ENCODE peak calls at places on chromosomes 12 and 14, in six cellular contexts. Q is gastrocnemius medialis, B is sigmoid colon, D is IMR-90, K is thyroid gland, G is esophagus squamous epithelium. C is an unnamed sample.

GRCh38 chr14:68255697-68256178 is 436.2 kb downstream of the RAD51B start:
- DNase-seq in K (no peak), D (peak; percentile 93), B (no peak), Q (no peak), G (no peak), C (no peak)

GRCh38 chr12:46664771-46665287 is 161.0 kb downstream of the SLC38A4 start:
- DNase-seq in K (no peak), Q (peak; percentile 33), D (peak; percentile 96), B (no peak), G (no peak), C (peak; percentile 42)

GRCh38 chr14:77979666-77980351 is 179.9 kb downstream of the ADCK1 start:
- DNase-seq in B (no peak), Q (no peak), K (no peak), G (no peak), D (no peak), C (no peak)

GRCh38 chr14:104879201-104879982 is 14.3 kb downstream of the CEP170B start:
- DNase-seq in Q (no peak), K (no peak), G (no peak), D (no peak), B (no peak), C (no peak)

GRCh38 chr12:89083491-89083890 is 268.8 kb downstream of the DUSP6 start:
- DNase-seq in B (no peak), K (no peak), D (no peak), G (no peak), Q (no peak), C (no peak)

GRCh38 chr14:79564371-79564770 is 646.9 kb downstream of the DIO2 start:
- DNase-seq in D (no peak), K (no peak), Q (no peak), G (no peak), B (no peak), C (no peak)

GRCh38 chr12:12396727-12397126 is 39.8 kb downstream of the BORCS5 start:
- DNase-seq in Q (no peak), G (no peak), B (no peak), K (no peak), D (no peak), C (no peak)

GRCh38 chr12:124520896-124521295 is 46.5 kb downstream of the NCOR2 start:
- DNase-seq in K (no peak), Q (no peak), B (no peak), D (no peak), G (no peak), C (no peak)

GRCh38 chr12:94561943-94562411 is 88.4 kb downstream of the TMCC3 start:
- DNase-seq in G (no peak), D (no peak), B (no peak), Q (peak; percentile 72), K (peak; percentile 92), C (peak; percentile 86)

GRCh38 chr12:96132819-96133218 is 61.4 kb upstream of the ELK3 start:
- DNase-seq in Q (no peak), B (no peak), K (no peak), D (no peak), G (no peak), C (peak; percentile 21)

GRCh38 chr12:99521664-99522063 is 125.9 kb upstream of the GARIN6 start:
- DNase-seq in K (no peak), G (no peak), B (no peak), D (no peak), Q (no peak), C (no peak)

GRCh38 chr14:21395450-21395849 is 11.6 kb upstream of the SUPT16H start:
- DNase-seq in G (no peak), B (no peak), Q (no peak), K (no peak), D (no peak), C (no peak)

GRCh38 chr12:21677204-21677603 is 19.6 kb upstream of the LDHB start:
- DNase-seq in K (no peak), D (no peak), G (no peak), B (no peak), Q (no peak), C (no peak)

GRCh38 chr14:66365388-66365787 is 120.8 kb upstream of the CCDC196 start:
- DNase-seq in G (no peak), B (no peak), Q (no peak), D (no peak), K (no peak), C (no peak)

GRCh38 chr14:61433822-61434221 is 112.4 kb downstream of the PRKCH start:
- DNase-seq in Q (no peak), K (no peak), B (no peak), D (no peak), G (no peak), C (no peak)

GRCh38 chr14:23175823-23176222 is 7.6 kb downstream of the SLC7A8 start:
- DNase-seq in Q (no peak), B (no peak), G (no peak), K (no peak), D (peak; percentile 20), C (no peak)

GRCh38 chr12:132327351-132328171 is 1.8 kb downstream of the GALNT9 start:
- DNase-seq in Q (no peak), D (peak; percentile 82), B (peak; percentile 95), G (no peak), K (peak; percentile 84), C (peak; percentile 88)

GRCh38 chr14:98926151-98926550 is 345.8 kb downstream of the BCL11B start:
- DNase-seq in K (no peak), Q (no peak), G (no peak), D (no peak), B (peak; percentile 13), C (no peak)

GRCh38 chr14:104893435-104894207 is 28.6 kb downstream of the CEP170B start:
- DNase-seq in B (peak; percentile 59), D (no peak), K (no peak), Q (no peak), G (no peak), C (no peak)

GRCh38 chr14:65282909-65283253 is 129.6 kb upstream of the FUT8 start:
- DNase-seq in K (no peak), B (no peak), D (no peak), G (no peak), Q (no peak), C (no peak)
- TF ChIP-seq POLR2A in K (no peak), B (no peak), D (no peak), G (no peak), Q (no peak), C (no peak)

DNA sequence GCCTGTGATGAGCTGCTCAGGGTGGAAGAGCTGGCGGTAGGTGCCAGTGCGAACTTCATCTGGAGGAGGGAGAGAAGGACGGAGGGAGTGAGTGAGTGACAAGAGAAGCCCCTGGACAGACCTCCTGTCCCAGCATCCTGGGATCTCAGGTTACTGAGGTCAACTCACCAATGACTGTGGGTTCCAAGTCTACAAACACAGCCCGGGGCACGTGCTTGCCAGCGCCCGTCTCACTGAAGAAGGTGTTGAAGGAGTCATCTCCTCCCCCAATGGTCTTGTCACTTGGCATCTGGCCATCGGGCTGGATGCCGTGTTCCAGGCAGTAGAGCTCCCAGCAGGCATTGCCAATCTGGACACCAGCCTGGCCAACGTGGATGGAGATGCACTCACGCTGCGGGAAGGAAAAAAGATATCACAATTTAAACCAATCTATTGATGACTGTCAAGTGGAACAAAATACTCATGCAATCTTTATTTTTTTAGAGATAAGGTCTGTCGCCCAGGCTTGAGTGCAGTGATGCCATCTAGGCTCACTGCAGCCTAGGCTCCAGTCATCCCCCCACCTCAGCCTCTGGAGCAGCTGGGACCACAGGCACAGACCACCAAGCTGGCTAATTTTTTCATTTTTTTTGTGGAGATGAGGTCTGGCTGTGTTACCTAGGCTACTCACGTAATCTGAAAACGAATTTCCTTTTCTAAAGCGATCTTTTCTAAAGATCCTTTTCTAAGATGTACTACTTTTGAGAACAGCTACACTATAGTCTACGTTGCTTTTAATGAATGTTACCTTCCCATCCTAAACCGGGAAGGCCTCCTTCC is 1.7 kb downstream of the TUBA1B start:
- DNase-seq in G (no peak), D (no peak), B (no peak), K (peak; percentile 5), Q (no peak), C (peak; percentile 45)
- TF ChIP-seq CTCF in G (no peak), D (no peak), B (no peak), K (no peak), Q (no peak), C (no peak)

GRCh38 chr12:110726708-110727369 is 15.9 kb downstream of the PPP1CC start:
- DNase-seq in B (no peak), D (no peak), G (no peak), Q (no peak), K (no peak), C (no peak)
- H3K27me3 ChIP-seq in B (no peaks in the 10 kb centered on the region), D (no peaks in the 10 kb centered on the region), G (no peaks in the 10 kb centered on the region), Q (no peaks in the 10 kb centered on the region), K (no peaks in the 10 kb centered on the region), C (no peaks in the 10 kb centered on the region)

GRCh38 chr14:69852897-69853296 is 26.3 kb upstream of the SMOC1 start:
- DNase-seq in G (no peak), Q (no peak), D (no peak), B (no peak), K (no peak), C (no peak)
- TF ChIP-seq POLR2A in G (no peak), Q (no peak), D (no peak), B (no peak), K (no peak), C (no peak)

DNA sequence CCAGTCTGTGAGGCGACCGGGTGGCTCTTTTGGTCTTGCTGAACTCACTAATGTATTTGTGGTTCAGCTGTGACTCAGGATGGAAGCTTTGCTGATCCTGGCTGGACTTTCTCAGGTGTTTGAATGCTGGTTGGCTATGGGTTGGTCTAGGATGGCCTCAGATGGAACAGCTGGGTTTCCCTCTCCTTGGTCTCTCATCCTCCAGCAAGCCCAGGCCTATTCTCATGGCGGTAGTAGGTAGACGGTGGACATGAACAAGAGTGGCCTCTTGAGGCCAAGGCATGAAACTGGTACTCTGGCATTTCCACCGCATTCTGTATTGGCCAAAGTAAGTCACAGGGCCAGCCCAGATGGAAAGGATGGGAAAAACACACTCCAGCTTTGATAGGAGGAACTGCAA is 11.8 kb upstream of the POLR3B start:
- DNase-seq in G (no peak), B (no peak), D (peak; percentile 40), Q (peak; percentile 69), K (peak; percentile 35), C (peak; percentile 66)
- TF ChIP-seq CTCF in G (peak; percentile 39), B (no peak), D (peak; percentile 42), Q (peak; percentile 52), K (no peak), C (peak; percentile 44)